ENCODE peak calls at places on chromosomes 13 and 19, in seven cellular contexts. S, T, Y, N, A, B and E are unnamed samples.

GRCh38 chr19:5805465-5806132 is 732 bp downstream of the NRTN start:
- DNase-seq in S (peak), T (no peak), Y (no peak), N (peak), A (peak), B (peak), E (no peak)

GRCh38 chr19:5152767-5153532 is 184.0 kb downstream of the KDM4B start:
- DNase-seq in S (no peak), T (no peak), Y (no peak), N (no peak), A (no peak), B (peak), E (peak)

GRCh38 chr13:32257649-32258048 is 57.5 kb downstream of the ZAR1L start:
- DNase-seq in S (no peak), T (no peak), Y (no peak), N (no peak), A (no peak), B (no peak), E (no peak)

GRCh38 chr19:47210689-47211316 is 20.2 kb downstream of the BBC3 start:
- DNase-seq in S (peak), T (peak), Y (peak), N (peak), A (peak), B (peak), E (peak)

GRCh38 chr13:79128158-79128557 is 277.9 kb downstream of the RBM26 start:
- DNase-seq in S (no peak), T (peak), Y (peak), N (no peak), A (peak), B (no peak), E (no peak)

GRCh38 chr19:33410915-33411401 is 37.4 kb downstream of the CEBPG start:
- DNase-seq in S (no peak), T (no peak), Y (no peak), N (no peak), A (no peak), B (no peak), E (no peak)

GRCh38 chr13:31962661-31963345 is 68.8 kb upstream of the FRY start:
- DNase-seq in S (no peak), T (no peak), Y (no peak), N (no peak), A (no peak), B (no peak), E (no peak)

GRCh38 chr13:34817246-34817645 is 124.8 kb upstream of the NBEA start:
- DNase-seq in S (no peak), T (no peak), Y (no peak), N (no peak), A (no peak), B (no peak), E (no peak)

GRCh38 chr13:94318418-94318817 is 161.1 kb downstream of the DCT start:
- DNase-seq in S (no peak), T (no peak), Y (no peak), N (no peak), A (no peak), B (no peak), E (no peak)

GRCh38 chr13:20422362-20422761 is 103.3 kb downstream of the CRYL1 start:
- DNase-seq in S (no peak), T (no peak), Y (no peak), N (no peak), A (no peak), B (no peak), E (no peak)

GRCh38 chr13:111116830-111117229 is 1.7 kb downstream of the ARHGEF7 start:
- DNase-seq in S (no peak), T (no peak), Y (no peak), N (no peak), A (no peak), B (no peak), E (no peak)

GRCh38 chr13:26584713-26585112 is 27.2 kb downstream of the WASF3 start:
- DNase-seq in S (no peak), T (no peak), Y (no peak), N (no peak), A (peak), B (no peak), E (no peak)

GRCh38 chr19:31596751-31597150 is 247.5 kb upstream of the TSHZ3 start:
- DNase-seq in S (no peak), T (no peak), Y (no peak), N (no peak), A (no peak), B (no peak), E (no peak)

GRCh38 chr19:4015705-4016402 is 8.3 kb downstream of the PIAS4 start:
- DNase-seq in S (peak), T (no peak), Y (no peak), N (no peak), A (peak), B (no peak), E (no peak)

GRCh38 chr13:113489171-113489548 is 1.4 kb downstream of the DCUN1D2 start:
- DNase-seq in S (no peak), T (no peak), Y (no peak), N (no peak), A (peak), B (no peak), E (no peak)

GRCh38 chr19:50896591-50897190 is 14.5 kb downstream of the KLK4 start:
- DNase-seq in S (no peak), T (no peak), Y (peak), N (no peak), A (peak), B (peak), E (peak)

GRCh38 chr19:38970664-38971532 is 4.6 kb downstream of the FBXO17 start:
- DNase-seq in S (no peak), T (no peak), Y (no peak), N (no peak), A (no peak), B (no peak), E (no peak)

GRCh38 chr19:38900816-38901215 is 1.0 kb downstream of the NFKBIB start:
- DNase-seq in S (no peak), T (no peak), Y (no peak), N (no peak), A (no peak), B (no peak), E (no peak)

GRCh38 chr19:44212250-44212864 is at the start of gene ZNF227:
- DNase-seq in S (peak), T (peak), Y (peak), N (peak), A (peak), B (peak), E (peak)

DNA sequence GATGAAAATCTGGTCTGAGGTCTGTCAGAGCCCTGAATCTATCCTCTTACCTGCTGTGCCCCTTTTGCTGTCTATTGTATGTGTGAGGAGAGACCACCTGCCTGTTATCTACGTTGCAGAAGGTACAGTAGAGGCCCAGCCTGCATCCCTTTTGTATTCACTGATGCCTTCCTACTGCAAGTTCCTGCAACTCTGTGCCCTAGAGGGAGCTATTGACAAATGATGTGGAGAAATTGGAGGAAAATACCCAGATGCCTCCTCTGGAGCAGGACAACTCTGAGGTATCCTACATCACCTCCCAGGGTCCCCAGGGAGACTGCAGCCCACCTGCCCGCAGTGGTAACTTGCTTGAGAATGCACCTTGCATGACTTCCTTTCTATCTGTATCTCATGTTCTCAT is 33.7 kb downstream of the SIAH3 start:
- DNase-seq in S (no peak), T (no peak), Y (no peak), N (no peak), A (no peak), B (no peak), E (no peak)
- TF ChIP-seq CTCF in S (no peak), T (no peak), Y (no peak), N (no peak), A (no peak), B (no peak), E (peak)

GRCh38 chr13:36815069-36815468 is 4.0 kb upstream of the RFXAP start:
- DNase-seq in S (no peak), T (no peak), Y (peak), N (no peak), A (no peak), B (no peak), E (no peak)
- TF ChIP-seq CTCF in S (peak), T (no peak), Y (peak), N (peak), A (peak), B (peak), E (peak)

GRCh38 chr19:13153627-13154240 is 3.5 kb downstream of the IER2 start:
- DNase-seq in S (no peak), T (no peak), Y (peak), N (no peak), A (peak), B (no peak), E (no peak)
- TF ChIP-seq CTCF in S (peak), T (no peak), Y (no peak), N (peak), A (peak), B (peak), E (no peak)

GRCh38 chr19:9885077-9885552 is 50.0 kb downstream of the PIN1 start:
- DNase-seq in S (peak), T (no peak), Y (no peak), N (no peak), A (peak), B (no peak), E (no peak)
- TF ChIP-seq CTCF in S (peak), T (no peak), Y (no peak), N (no peak), A (peak), B (no peak), E (no peak)

GRCh38 chr13:29996316-29996715 is 145.9 kb upstream of the UBL3 start:
- DNase-seq in S (no peak), T (no peak), Y (no peak), N (no peak), A (no peak), B (no peak), E (no peak)

GRCh38 chr13:29993716-29994488 is 143.5 kb upstream of the UBL3 start:
- DNase-seq in S (no peak), T (no peak), Y (no peak), N (no peak), A (no peak), B (peak), E (no peak)

GRCh38 chr13:29991343-29991742 is 140.9 kb upstream of the UBL3 start:
- DNase-seq in S (no peak), T (no peak), Y (no peak), N (no peak), A (no peak), B (no peak), E (no peak)

GRCh38 chr13:29994911-29995601 is 144.6 kb upstream of the UBL3 start:
- DNase-seq in S (no peak), T (no peak), Y (no peak), N (no peak), A (no peak), B (no peak), E (no peak)

DNA sequence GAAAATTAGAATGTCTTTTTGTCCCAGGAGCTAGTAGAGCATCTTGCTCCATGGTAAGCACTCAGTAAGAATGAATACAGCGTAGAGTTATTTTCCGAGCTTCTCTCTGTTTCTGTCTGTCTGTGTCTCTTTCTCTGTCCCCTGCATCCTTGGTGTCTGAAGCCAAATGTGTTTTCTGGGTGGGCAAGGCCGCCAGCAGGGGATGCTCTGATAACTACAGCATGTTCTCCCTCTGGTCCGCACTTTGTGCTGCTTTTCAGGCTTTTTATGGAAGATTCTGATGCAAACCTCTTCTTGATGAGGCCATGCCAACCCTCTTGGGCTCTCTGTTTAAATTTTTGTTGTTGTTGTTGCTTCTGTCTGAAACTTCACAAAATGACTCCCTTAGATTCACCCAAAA is 142.8 kb upstream of the UBL3 start:
- DNase-seq in S (no peak), T (no peak), Y (no peak), N (no peak), A (no peak), B (no peak), E (no peak)
- TF ChIP-seq CTCF in S (no peak), T (no peak), Y (no peak), N (no peak), A (no peak), B (no peak), E (no peak)

DNA sequence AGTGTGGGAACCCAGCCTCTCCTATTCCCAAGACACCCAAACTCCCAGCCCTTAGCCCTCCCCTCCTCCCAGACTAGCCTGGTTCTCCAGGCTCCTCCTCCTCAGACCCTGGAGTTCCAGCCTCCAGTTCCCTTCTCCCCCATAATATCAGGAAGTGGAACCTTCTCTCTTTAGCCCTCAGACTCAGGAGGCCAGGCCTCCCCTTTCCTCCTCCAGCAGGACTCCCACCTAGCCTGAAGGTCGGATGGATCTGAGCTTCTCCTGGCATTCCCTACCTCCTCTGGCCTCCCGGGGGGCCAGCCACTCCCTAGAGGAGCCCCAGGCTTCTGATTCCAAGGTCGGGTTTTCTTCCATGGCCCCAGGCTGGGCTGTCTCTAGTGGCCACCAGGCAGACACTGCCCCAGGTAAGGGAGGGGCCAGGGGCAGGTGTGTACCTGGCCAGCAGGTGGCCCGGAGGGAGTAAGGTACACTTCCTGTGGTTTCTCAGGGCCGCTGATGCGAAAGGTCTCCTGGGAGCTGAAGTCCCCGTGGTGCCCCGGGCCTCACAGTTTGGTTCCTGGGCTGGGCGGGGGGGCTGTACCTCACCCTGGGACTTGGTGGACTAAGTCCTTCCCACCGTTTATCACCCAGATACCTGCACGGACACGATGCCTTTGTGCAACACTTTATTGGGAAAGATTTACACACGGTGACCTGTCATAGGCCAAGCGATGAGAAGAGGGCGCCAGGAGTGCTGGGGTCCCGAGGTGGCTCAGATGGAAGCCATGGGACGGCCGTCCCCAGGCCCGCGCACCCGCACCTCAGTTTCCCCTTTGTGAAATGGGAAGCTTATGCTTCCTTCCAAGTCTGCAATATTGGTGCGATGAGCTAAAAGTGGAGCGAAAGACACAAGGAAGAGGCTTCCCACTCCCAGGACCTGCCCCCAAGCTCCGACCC is at the start of gene TMC4:
- DNase-seq in S (no peak), T (no peak), Y (no peak), N (no peak), A (peak), B (no peak), E (no peak)
- TF ChIP-seq CTCF in S (no peak), T (no peak), Y (no peak), N (no peak), A (peak), B (no peak), E (peak)

DNA sequence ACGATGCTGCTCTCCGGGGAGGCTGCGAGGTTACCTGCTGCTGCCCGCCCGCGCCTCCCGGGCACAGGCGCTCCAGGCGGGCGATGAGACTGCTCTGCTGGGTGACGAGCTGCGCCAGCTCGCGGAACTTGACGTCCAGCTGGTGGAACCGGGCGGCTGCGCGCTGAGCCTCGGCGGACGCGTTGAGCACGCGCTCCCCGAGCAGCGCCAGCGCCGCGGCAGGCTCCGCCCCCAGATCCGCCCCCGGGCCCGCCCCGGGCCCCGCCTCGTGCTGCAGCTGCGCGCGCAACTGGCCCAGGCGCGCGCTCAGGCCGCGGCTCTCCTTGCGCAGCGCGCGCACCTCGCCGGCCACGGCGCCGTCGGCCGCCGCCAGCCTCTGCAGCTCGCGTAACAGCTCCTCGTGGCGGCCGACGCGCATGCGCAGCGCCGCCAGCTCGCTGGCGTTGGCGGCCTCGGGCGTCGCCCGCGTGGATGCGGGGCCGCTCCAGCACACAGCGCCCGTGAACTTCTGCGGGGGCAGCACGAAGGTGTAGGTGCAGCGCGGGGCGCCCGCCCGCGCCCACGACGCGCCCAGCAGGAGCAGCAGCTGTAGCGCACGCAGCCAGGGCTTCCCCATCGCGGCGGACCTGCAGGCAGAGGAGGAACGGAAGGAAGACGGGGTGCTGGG is 6.4 kb downstream of the ANGPTL6 start:
- DNase-seq in S (peak), T (no peak), Y (peak), N (peak), A (peak), B (peak), E (peak)
- TF ChIP-seq CTCF in S (no peak), T (no peak), Y (no peak), N (no peak), A (no peak), B (no peak), E (no peak)

GRCh38 chr19:1780272-1780957 is 27.1 kb downstream of the ONECUT3 start:
- DNase-seq in S (no peak), T (no peak), Y (peak), N (no peak), A (no peak), B (no peak), E (no peak)
- TF ChIP-seq CTCF in S (no peak), T (no peak), Y (no peak), N (peak), A (no peak), B (no peak), E (no peak)